ENCODE peak calls at places on chromosomes 12 and 14, in nine cellular contexts. X is heart right ventricle; Q is CD4-positive, alpha-beta T cell; J is activated CD4-positive, alpha-beta T cell treated with anti-CD3 and anti-CD28 coated beads, Interleukin-2, amount 50 U/mL, for 1 hour; V is neuronal stem cell; W is PC-9; M is HTR-8/SVneo; T is fibroblast of mammary gland; H is left cardiac atrium. U is an unnamed sample.

GRCh38 chr14:72573725-72574426 is 320.0 kb downstream of the DPF3 start:
- DNase-seq in X (no peak), Q (no peak), J (no peak), V (no peak), W (no peak), M (no peak), T (no peak), H (no peak), U (no peak)

GRCh38 chr12:108826115-108826806 is 31.1 kb downstream of the SSH1 start:
- DNase-seq in X (peak; percentile 81), Q (no peak), J (no peak), V (no peak), W (no peak), M (peak; percentile 71), T (peak; percentile 98), H (peak; percentile 74), U (no peak)

GRCh38 chr12:107612508-107612907 is 73.1 kb upstream of the PWP1 start:
- DNase-seq in X (no peak), Q (no peak), J (no peak), V (no peak), W (no peak), M (no peak), T (no peak), H (no peak), U (no peak)

GRCh38 chr14:24070285-24071143 is 848 bp upstream of the CPNE6 start:
- DNase-seq in X (no peak), Q (no peak), J (no peak), V (no peak), W (no peak), M (no peak), T (no peak), H (no peak), U (no peak)

GRCh38 chr12:120928864-120929652 is 24.9 kb upstream of the SPPL3 start:
- DNase-seq in X (no peak), Q (no peak), J (no peak), V (no peak), W (peak; percentile 77), M (no peak), T (no peak), H (no peak), U (peak; percentile 46)

GRCh38 chr12:111389635-111390034 is 16.1 kb upstream of the SH2B3 start:
- DNase-seq in X (no peak), Q (no peak), J (no peak), V (no peak), W (peak; percentile 71), M (no peak), T (no peak), H (no peak), U (no peak)

GRCh38 chr12:89494411-89495231 is 30.0 kb downstream of the GALNT4 start:
- DNase-seq in X (no peak), Q (no peak), J (no peak), V (no peak), W (no peak), M (no peak), T (peak; percentile 63), H (no peak), U (no peak)

GRCh38 chr12:118773956-118774723 is 207.2 kb upstream of the SRRM4 start:
- DNase-seq in X (no peak), Q (no peak), J (no peak), V (peak; percentile 94), W (no peak), M (no peak), T (no peak), H (no peak), U (peak; percentile 99)

GRCh38 chr14:62745496-62745895 is 299.8 kb downstream of the KCNH5 start:
- DNase-seq in X (no peak), Q (no peak), J (no peak), V (no peak), W (no peak), M (no peak), T (no peak), H (no peak), U (no peak)

GRCh38 chr12:120223458-120224303 is 22.8 kb upstream of the RPLP0 start:
- DNase-seq in X (no peak), Q (no peak), J (no peak), V (no peak), W (no peak), M (no peak), T (no peak), H (no peak), U (no peak)

GRCh38 chr12:87687362-87687761 is 341.8 kb downstream of the C12orf50 start:
- DNase-seq in X (no peak), Q (no peak), J (no peak), V (no peak), W (no peak), M (peak; percentile 9), T (no peak), H (peak; percentile 16), U (no peak)

GRCh38 chr12:131132118-131132892 is 178.6 kb downstream of the ADGRD1 start:
- DNase-seq in X (peak; percentile 69), Q (peak; percentile 64), J (peak; percentile 76), V (peak; percentile 83), W (no peak), M (peak; percentile 53), T (peak; percentile 57), H (peak; percentile 70), U (peak; percentile 91)

GRCh38 chr12:96220902-96221301 is 26.7 kb downstream of the ELK3 start:
- DNase-seq in X (peak; percentile 85), Q (no peak), J (no peak), V (no peak), W (no peak), M (no peak), T (peak; percentile 87), H (peak; percentile 71), U (no peak)

GRCh38 chr12:107492393-107493134 is 193.0 kb upstream of the PWP1 start:
- DNase-seq in X (no peak), Q (no peak), J (no peak), V (no peak), W (no peak), M (no peak), T (no peak), H (no peak), U (no peak)

GRCh38 chr12:129827985-129828384 is 75.8 kb downstream of the TMEM132D start:
- DNase-seq in X (no peak), Q (no peak), J (no peak), V (no peak), W (no peak), M (no peak), T (no peak), H (no peak), U (no peak)

GRCh38 chr14:68146812-68147211 is 327.2 kb downstream of the RAD51B start:
- DNase-seq in X (no peak), Q (no peak), J (no peak), V (no peak), W (peak; percentile 98), M (peak; percentile 98), T (peak; percentile 97), H (no peak), U (no peak)

GRCh38 chr14:23644919-23645336 is 8.8 kb downstream of the DHRS2 start:
- DNase-seq in X (no peak), Q (no peak), J (no peak), V (no peak), W (no peak), M (no peak), T (no peak), H (no peak), U (no peak)

GRCh38 chr14:61460853-61461611 is 139.7 kb downstream of the PRKCH start:
- DNase-seq in X (no peak), Q (no peak), J (peak; percentile 45), V (no peak), W (peak; percentile 66), M (no peak), T (peak; percentile 52), H (no peak), U (no peak)

GRCh38 chr12:111529424-111530368 is 69.4 kb downstream of the ATXN2 start:
- DNase-seq in X (peak; percentile 23), Q (peak; percentile 48), J (peak; percentile 52), V (peak; percentile 56), W (no peak), M (peak; percentile 77), T (peak; percentile 61), H (no peak), U (peak; percentile 66)

GRCh38 chr12:95304673-95305198 is 87.1 kb downstream of the VEZT start:
- DNase-seq in X (no peak), Q (no peak), J (no peak), V (no peak), W (no peak), M (no peak), T (peak; percentile 40), H (no peak), U (no peak)

GRCh38 chr12:127811988-127812387 is 455.0 kb upstream of the TMEM132C start:
- DNase-seq in X (peak; percentile 69), Q (no peak), J (no peak), V (peak; percentile 15), W (no peak), M (peak; percentile 9), T (peak; percentile 85), H (peak; percentile 45), U (peak; percentile 45)

GRCh38 chr12:121417847-121418246 is 17.9 kb downstream of the RNF34 start:
- DNase-seq in X (no peak), Q (no peak), J (no peak), V (no peak), W (no peak), M (no peak), T (no peak), H (no peak), U (no peak)

GRCh38 chr12:56034586-56035332 is 7.0 kb upstream of the RPS26 start:
- DNase-seq in X (no peak), Q (no peak), J (no peak), V (no peak), W (no peak), M (no peak), T (no peak), H (no peak), U (no peak)

GRCh38 chr12:11702959-11703358 is 53.5 kb downstream of the ETV6 start:
- DNase-seq in X (no peak), Q (no peak), J (no peak), V (no peak), W (no peak), M (no peak), T (no peak), H (no peak), U (no peak)

GRCh38 chr12:1616233-1617066 is 12.6 kb upstream of the WNT5B start:
- DNase-seq in X (no peak), Q (no peak), J (no peak), V (no peak), W (no peak), M (no peak), T (no peak), H (no peak), U (no peak)

GRCh38 chr14:91315844-91316267 is 71.4 kb upstream of the GPR68 start:
- DNase-seq in X (no peak), Q (peak; percentile 71), J (peak; percentile 73), V (no peak), W (no peak), M (no peak), T (no peak), H (no peak), U (no peak)

GRCh38 chr12:51922762-51923505 is 15.6 kb downstream of the ACVRL1 start:
- DNase-seq in X (peak; percentile 73), Q (no peak), J (no peak), V (no peak), W (no peak), M (no peak), T (peak; percentile 80), H (peak; percentile 68), U (no peak)

GRCh38 chr12:113253532-113254285 is 32.4 kb downstream of the TPCN1 start:
- DNase-seq in X (no peak), Q (no peak), J (no peak), V (no peak), W (no peak), M (no peak), T (no peak), H (no peak), U (no peak)

GRCh38 chr12:120292411-120292660 is 633 bp upstream of the RNU4-2 start:
- DNase-seq in X (no peak), Q (no peak), J (no peak), V (no peak), W (no peak), M (no peak), T (no peak), H (no peak), U (no peak)

GRCh38 chr12:57119294-57119693 is 8.1 kb upstream of the STAT6 start:
- DNase-seq in X (no peak), Q (no peak), J (no peak), V (no peak), W (no peak), M (no peak), T (no peak), H (no peak), U (no peak)

GRCh38 chr12:90460681-90461080 is 494.3 kb downstream of the CCER1 start:
- DNase-seq in X (no peak), Q (no peak), J (no peak), V (no peak), W (no peak), M (no peak), T (peak; percentile 22), H (no peak), U (no peak)